ENCODE peak calls at places on chromosomes 16 and 17, in eight cellular contexts. V is heart left ventricle, Y is esophagus squamous epithelium, E is ascending aorta, T is GM06990, Z is astrocyte of the spinal cord, A is PC-9, U is type B pancreatic cell. Q is an unnamed sample.

GRCh38 chr17:28008526-28008925 is 34.0 kb upstream of the NLK start:
- DNase-seq in V (peak; percentile 48), Y (no peak), E (no peak), T (no peak), Z (peak; percentile 69), A (peak; percentile 54), U (no peak), Q (no peak)

GRCh38 chr17:50904522-50905459 is 38.6 kb upstream of the TOB1 start:
- DNase-seq in V (peak; percentile 45), Y (no peak), E (no peak), T (no peak), Z (peak; percentile 59), A (peak; percentile 95), U (no peak), Q (no peak)

GRCh38 chr16:11138769-11139623 is 117.0 kb downstream of the SOCS1 start:
- DNase-seq in V (no peak), Y (no peak), E (no peak), T (no peak), Z (peak; percentile 81), A (peak; percentile 67), U (no peak), Q (no peak)

GRCh38 chr16:11100239-11100750 is 155.7 kb downstream of the SOCS1 start:
- DNase-seq in V (peak; percentile 66), Y (no peak), E (peak; percentile 42), T (peak; percentile 68), Z (peak; percentile 97), A (peak; percentile 57), U (no peak), Q (no peak)

GRCh38 chr17:69967910-69968411 is 107.1 kb upstream of the KCNJ16 start:
- DNase-seq in V (no peak), Y (no peak), E (no peak), T (no peak), Z (peak; percentile 99), A (no peak), U (no peak), Q (no peak)

GRCh38 chr16:8849411-8850011 is 19.3 kb downstream of the CARHSP1 start:
- DNase-seq in V (no peak), Y (no peak), E (no peak), T (no peak), Z (peak; percentile 77), A (no peak), U (no peak), Q (no peak)

GRCh38 chr17:28551421-28552186 is 820 bp downstream of the UNC119 start:
- DNase-seq in V (no peak), Y (no peak), E (no peak), T (no peak), Z (no peak), A (no peak), U (no peak), Q (no peak)

GRCh38 chr16:86707171-86707570 is 128.8 kb downstream of the FOXL1 start:
- DNase-seq in V (no peak), Y (no peak), E (no peak), T (no peak), Z (no peak), A (no peak), U (no peak), Q (no peak)

GRCh38 chr17:38674013-38674748 is 576 bp downstream of the EPOP start:
- DNase-seq in V (peak; percentile 37), Y (no peak), E (no peak), T (peak; percentile 48), Z (no peak), A (no peak), U (no peak), Q (peak; percentile 46)

GRCh38 chr16:54936979-54937672 is 6.5 kb downstream of the IRX5 start:
- DNase-seq in V (no peak), Y (no peak), E (no peak), T (peak; percentile 21), Z (peak; percentile 74), A (no peak), U (peak; percentile 84), Q (peak; percentile 58)
- TF ChIP-seq CTCF in V (peak; percentile 70), Y (peak; percentile 47), E (peak; percentile 49), T (peak; percentile 24), Z (peak; percentile 91), A (no peak), U (peak; percentile 93), Q (peak; percentile 87)

DNA sequence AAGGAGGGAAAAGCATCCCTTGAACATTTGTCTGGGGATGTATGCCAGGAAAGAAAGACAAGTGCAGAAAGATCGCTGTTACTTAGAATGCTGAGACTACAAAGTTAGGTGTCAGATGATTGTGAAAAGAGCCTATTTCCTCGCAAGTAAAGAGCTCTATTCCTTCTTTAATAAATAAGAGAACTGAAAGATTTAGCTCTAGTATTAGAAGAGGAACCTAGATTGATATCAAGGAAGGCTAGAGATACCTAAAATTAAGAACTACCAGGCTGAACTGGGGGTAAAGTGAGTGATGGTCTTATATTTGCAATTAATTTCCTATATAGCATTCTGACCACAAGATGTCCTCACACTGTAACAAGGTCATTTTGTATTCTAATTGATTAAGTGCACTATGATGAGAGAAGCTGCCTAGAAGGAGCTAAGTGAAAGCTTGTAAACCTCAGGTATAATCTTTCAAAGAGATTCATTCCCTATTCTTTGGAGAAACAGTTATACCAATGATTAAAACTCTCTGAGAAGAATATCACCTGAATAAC is 62.3 kb downstream of the SSH2 start:
- DNase-seq in V (no peak), Y (no peak), E (no peak), T (peak; percentile 7), Z (no peak), A (no peak), U (no peak), Q (no peak)
- TF ChIP-seq CTCF in V (peak; percentile 14), Y (no peak), E (peak; percentile 26), T (no peak), Z (peak; percentile 4), A (peak; percentile 46), U (peak; percentile 44), Q (no peak)

GRCh38 chr16:85347213-85347591 is 234.9 kb upstream of the CIBAR2 start:
- DNase-seq in V (no peak), Y (no peak), E (no peak), T (no peak), Z (no peak), A (no peak), U (no peak), Q (no peak)
- TF ChIP-seq CTCF in V (no peak), Y (peak; percentile 56), E (peak; percentile 30), T (peak; percentile 59), Z (peak; percentile 48), A (peak; percentile 60), U (peak; percentile 50), Q (peak; percentile 41)

GRCh38 chr17:77478899-77479298 is 338.1 kb downstream of the SEC14L1 start:
- DNase-seq in V (no peak), Y (no peak), E (no peak), T (no peak), Z (no peak), A (no peak), U (no peak), Q (no peak)

GRCh38 chr17:77478281-77478680 is 337.5 kb downstream of the SEC14L1 start:
- DNase-seq in V (no peak), Y (no peak), E (no peak), T (no peak), Z (no peak), A (no peak), U (no peak), Q (no peak)

GRCh38 chr17:77476498-77476897 is 335.7 kb downstream of the SEC14L1 start:
- DNase-seq in V (no peak), Y (no peak), E (no peak), T (no peak), Z (no peak), A (no peak), U (no peak), Q (no peak)

GRCh38 chr17:77476006-77476405 is 335.2 kb downstream of the SEC14L1 start:
- DNase-seq in V (no peak), Y (no peak), E (no peak), T (no peak), Z (no peak), A (no peak), U (no peak), Q (no peak)

DNA sequence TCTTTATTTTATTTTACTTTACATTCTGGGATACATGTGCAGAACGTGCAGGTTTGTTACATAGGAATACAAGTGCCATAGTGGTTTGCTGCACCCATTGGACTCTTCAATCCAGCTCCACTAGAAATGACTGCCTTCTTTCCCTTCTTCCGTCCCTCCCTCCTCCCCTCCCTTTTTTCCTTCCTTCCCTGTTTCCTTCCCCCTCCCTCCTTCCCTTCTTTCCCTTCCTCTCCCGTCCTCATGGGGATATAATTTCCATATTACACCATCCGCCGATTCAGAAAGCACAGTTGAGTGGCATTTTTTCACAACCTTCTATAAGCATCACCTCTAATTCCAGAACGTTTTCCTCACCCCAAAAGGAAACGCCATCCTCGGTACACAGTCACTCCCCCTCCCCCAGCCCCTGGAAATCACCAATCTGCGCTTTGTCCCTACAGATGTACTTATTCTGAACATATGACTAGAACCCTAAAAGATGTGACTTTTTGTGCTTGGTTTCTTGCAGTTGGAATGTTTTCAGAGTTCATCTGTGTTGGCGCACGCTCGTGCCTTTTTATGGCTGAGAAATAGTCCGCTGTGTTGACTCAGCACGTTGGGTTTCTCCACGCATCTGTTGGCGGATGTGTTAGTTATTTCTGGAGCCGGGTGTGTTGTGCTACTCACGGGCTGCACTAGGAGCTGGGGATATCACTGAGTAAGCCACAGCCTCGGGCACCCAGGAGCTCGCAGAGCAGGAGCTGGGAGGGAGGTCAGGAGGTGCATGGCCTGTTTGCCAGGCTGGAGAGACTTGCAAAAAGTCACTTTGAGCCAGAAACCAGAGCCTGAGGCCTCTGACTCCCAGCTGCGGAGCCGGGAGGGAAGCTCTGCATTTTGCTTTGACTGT is 336.4 kb downstream of the SEC14L1 start:
- DNase-seq in V (peak; percentile 60), Y (no peak), E (peak; percentile 73), T (no peak), Z (peak; percentile 96), A (no peak), U (no peak), Q (no peak)
- TF ChIP-seq CTCF in V (no peak), Y (peak; percentile 26), E (no peak), T (no peak), Z (peak; percentile 5), A (no peak), U (no peak), Q (no peak)

Q was measured in mesothelial cell of epicardium.